ENCODE peak calls at places on chromosomes 2 and 18, in eight cellular contexts. Y is heart left ventricle; L is HuH-7.5; A is neuronal stem cell; R is stimulated activated CD8-positive, alpha-beta memory T cell treated with anti-CD3 and anti-CD28 coated beads, Interleukin-2, amount 100 ng/mL, for 48 hours; P is trophoblast cell; M is iris pigment epithelial cell; W is activated T-helper 1 cell treated with Interleukin-2 at 50 U/mL for 16 hours. B is an unnamed sample.

GRCh38 chr18:54434453-54434852 is 76.7 kb downstream of the C18orf54 start:
- DNase-seq in R (no peak), Y (no peak), W (no peak), P (no peak), M (no peak), A (no peak), L (no peak), B (no peak)

GRCh38 chr2:232024457-232024856 is 62.9 kb downstream of the DIS3L2 start:
- DNase-seq in A (no peak), M (no peak), Y (no peak), W (no peak), L (no peak), R (no peak), P (no peak), B (no peak)

GRCh38 chr2:141707486-141707885 is 423.3 kb downstream of the LRP1B start:
- DNase-seq in A (no peak), L (no peak), Y (no peak), M (no peak), R (no peak), W (no peak), P (no peak), B (no peak)

GRCh38 chr2:117977696-117978095 is 36.2 kb downstream of the CCDC93 start:
- DNase-seq in Y (no peak), P (no peak), M (peak), L (no peak), R (no peak), A (no peak), W (no peak), B (no peak)

GRCh38 chr18:43888601-43889000 is 611.3 kb upstream of the SYT4 start:
- DNase-seq in L (no peak), W (no peak), M (peak), Y (no peak), P (no peak), R (no peak), A (no peak), B (no peak)

GRCh38 chr2:149258531-149258930 is 71.9 kb upstream of the LYPD6 start:
- DNase-seq in P (no peak), L (no peak), A (no peak), M (no peak), Y (no peak), W (no peak), R (no peak), B (no peak)

GRCh38 chr2:157930728-157931127 is 54.6 kb upstream of the ACVR1 start:
- DNase-seq in R (no peak), P (no peak), Y (no peak), A (no peak), M (no peak), L (no peak), W (no peak), B (no peak)

GRCh38 chr2:96923810-96924774 is 54.2 kb upstream of the SEMA4C start:
- DNase-seq in W (no peak), Y (no peak), P (no peak), L (no peak), M (no peak), A (no peak), R (peak), B (no peak)

GRCh38 chr18:45197526-45197970 is 417.7 kb upstream of the SLC14A2 start:
- DNase-seq in L (no peak), W (no peak), R (no peak), A (no peak), P (no peak), Y (no peak), M (peak), B (peak)

GRCh38 chr2:26035110-26035728 is 1.3 kb downstream of the RAB10 start:
- DNase-seq in R (no peak), L (no peak), W (no peak), A (no peak), M (peak), Y (no peak), P (no peak), B (peak)

GRCh38 chr18:75132068-75132467 is 76.9 kb downstream of the PTGR3 start:
- DNase-seq in L (no peak), P (no peak), W (no peak), R (no peak), Y (no peak), A (no peak), M (no peak), B (no peak)

GRCh38 chr2:14427982-14428567 is 204.4 kb upstream of the LRATD1 start:
- DNase-seq in M (peak), Y (peak), L (no peak), R (no peak), W (no peak), P (no peak), A (no peak), B (peak)

GRCh38 chr2:164840930-164841718 is 499 bp downstream of the COBLL1 start:
- DNase-seq in P (peak), M (peak), Y (peak), L (peak), A (peak), R (no peak), W (no peak), B (peak)

GRCh38 chr2:203861197-203861596 is 6.4 kb upstream of the CTLA4 start:
- DNase-seq in R (no peak), Y (no peak), L (no peak), W (no peak), M (no peak), P (no peak), A (no peak), B (no peak)

GRCh38 chr2:28217042-28217740 is 175.5 kb upstream of the FOSL2 start:
- DNase-seq in P (no peak), M (no peak), W (no peak), A (no peak), Y (no peak), L (no peak), R (no peak), B (no peak)

GRCh38 chr2:45696708-45697107 is 45.2 kb downstream of the PRKCE start:
- DNase-seq in W (no peak), Y (no peak), R (no peak), A (no peak), L (no peak), M (no peak), P (no peak), B (no peak)

GRCh38 chr2:199455533-199456382 is 2.0 kb downstream of the SATB2 start:
- DNase-seq in P (peak), R (no peak), Y (no peak), A (peak), W (no peak), L (peak), M (peak), B (peak)

GRCh38 chr2:201440182-201440581 is 11.1 kb downstream of the TRAK2 start:
- DNase-seq in M (no peak), A (no peak), W (no peak), Y (no peak), R (no peak), P (peak), L (no peak), B (no peak)

GRCh38 chr18:63843008-63843407 is 44.5 kb upstream of the SERPINB2 start:
- DNase-seq in R (no peak), M (no peak), A (no peak), L (no peak), W (no peak), Y (no peak), P (no peak), B (no peak)

GRCh38 chr2:85549826-85550225 is 10.9 kb downstream of the MAT2A start:
- DNase-seq in Y (no peak), P (peak), L (no peak), A (no peak), W (no peak), R (no peak), M (peak), B (peak)

GRCh38 chr2:40101076-40101688 is 322.1 kb upstream of the THUMPD2 start:
- DNase-seq in L (no peak), Y (no peak), R (no peak), P (no peak), M (peak), A (no peak), W (no peak), B (peak)

GRCh38 chr2:156538083-156538504 is 101.9 kb downstream of the GPD2 start:
- DNase-seq in W (no peak), Y (no peak), M (peak), A (no peak), P (no peak), L (no peak), R (no peak), B (peak)

GRCh38 chr2:169715379-169716228 is 18.0 kb upstream of the KLHL23 start:
- DNase-seq in A (no peak), P (no peak), Y (no peak), R (no peak), L (peak), M (peak), W (no peak), B (no peak)

GRCh38 chr2:85887566-85888019 is 1.2 kb downstream of the ST3GAL5 start:
- DNase-seq in A (no peak), M (peak), W (peak), L (peak), Y (peak), P (no peak), R (peak), B (peak)

GRCh38 chr18:57737661-57738060 is 65.5 kb downstream of the ATP8B1 start:
- DNase-seq in R (no peak), Y (peak), M (peak), P (peak), W (no peak), A (no peak), L (peak), B (peak)

GRCh38 chr2:140504596-140504995 is 1626.2 kb downstream of the LRP1B start:
- DNase-seq in M (no peak), P (no peak), L (no peak), Y (no peak), R (no peak), W (no peak), A (no peak), B (no peak)

GRCh38 chr18:8116346-8117007 is 492.8 kb upstream of the RAB12 start:
- DNase-seq in A (no peak), Y (no peak), L (no peak), P (peak), W (no peak), M (peak), R (no peak), B (peak)

GRCh38 chr18:32049393-32050161 is 31.0 kb downstream of the RNF125 start:
- DNase-seq in R (peak), L (no peak), Y (peak), A (no peak), W (peak), M (no peak), P (peak), B (peak)

GRCh38 chr2:71605173-71605641 is 151.8 kb downstream of the DYSF start:
- DNase-seq in Y (peak), R (no peak), A (no peak), W (no peak), M (no peak), L (no peak), P (no peak), B (no peak)

GRCh38 chr2:222208010-222208690 is 90.6 kb downstream of the PAX3 start:
- DNase-seq in Y (no peak), L (no peak), A (no peak), R (no peak), P (no peak), M (no peak), W (no peak), B (peak)

B was measured in M059J.